ENCODE peak calls at places on chromosomes 4 and X, in six cellular contexts. D, H, Z, M, O and Y are unnamed samples.

GRCh38 chr4:40414673-40415072 is 79.5 kb downstream of the CHRNA9 start:
- DNase-seq in D (no peak), H (no peak), Z (no peak), M (no peak), O (no peak), Y (no peak)

GRCh38 chr4:15162465-15163283 is 160.4 kb downstream of the CPEB2 start:
- DNase-seq in D (no peak), H (peak), Z (peak), M (no peak), O (peak), Y (no peak)

GRCh38 chrX:134580947-134581346 is 77.3 kb downstream of the PLAC1 start:
- DNase-seq in D (no peak), H (no peak), Z (no peak), M (no peak), O (peak), Y (no peak)

GRCh38 chrX:14922437-14922836 is 49.2 kb downstream of the MOSPD2 start:
- DNase-seq in D (no peak), H (peak), Z (no peak), M (no peak), O (peak), Y (no peak)

GRCh38 chr4:152935661-152936445 is at the start of gene FHDC1:
- DNase-seq in D (no peak), H (no peak), Z (peak), M (no peak), O (peak), Y (no peak)

GRCh38 chr4:5964030-5964429 is 54.2 kb downstream of the C4orf50 start:
- DNase-seq in D (no peak), H (no peak), Z (no peak), M (no peak), O (no peak), Y (no peak)

GRCh38 chrX:121832446-121832845 is 785.0 kb downstream of the GLUD2 start:
- DNase-seq in D (no peak), H (no peak), Z (no peak), M (no peak), O (no peak), Y (no peak)

GRCh38 chr4:109046549-109047171 is 255.8 kb downstream of the COL25A1 start:
- DNase-seq in D (no peak), H (peak), Z (no peak), M (no peak), O (peak), Y (no peak)

GRCh38 chr4:100826067-100826466 is 308.2 kb upstream of the EMCN start:
- DNase-seq in D (no peak), H (no peak), Z (no peak), M (no peak), O (no peak), Y (no peak)

GRCh38 chrX:153588782-153589446 is 10.0 kb downstream of the CCNQ start:
- DNase-seq in D (no peak), H (no peak), Z (no peak), M (no peak), O (no peak), Y (no peak)

GRCh38 chr4:14679906-14680305 is 322.4 kb upstream of the CPEB2 start:
- DNase-seq in D (no peak), H (no peak), Z (no peak), M (no peak), O (no peak), Y (no peak)

GRCh38 chrX:384861-385260 is 1.8 kb downstream of the PPP2R3B start:
- DNase-seq in D (no peak), H (no peak), Z (no peak), M (no peak), O (no peak), Y (no peak)

GRCh38 chr4:83639849-83640493 is 104.1 kb downstream of the GPAT3 start:
- DNase-seq in D (peak), H (peak), Z (peak), M (peak), O (peak), Y (no peak)

GRCh38 chr4:150123982-150124670 is 45.9 kb downstream of the DCLK2 start:
- DNase-seq in D (no peak), H (no peak), Z (no peak), M (no peak), O (no peak), Y (no peak)

GRCh38 chr4:8662776-8663175 is 70.2 kb downstream of the CPZ start:
- DNase-seq in D (no peak), H (no peak), Z (no peak), M (no peak), O (no peak), Y (no peak)

GRCh38 chr4:143667461-143667860 is 33.0 kb downstream of the FREM3 start:
- DNase-seq in D (no peak), H (no peak), Z (no peak), M (peak), O (peak), Y (no peak)

GRCh38 chr4:111798840-111799239 is 346.4 kb upstream of the FAM241A start:
- DNase-seq in D (no peak), H (peak), Z (no peak), M (no peak), O (no peak), Y (no peak)

GRCh38 chr4:72909461-72909860 is 160.1 kb downstream of the COX18 start:
- DNase-seq in D (no peak), H (peak), Z (no peak), M (no peak), O (peak), Y (no peak)

GRCh38 chr4:78293841-78294301 is 236.7 kb downstream of the FRAS1 start:
- DNase-seq in D (no peak), H (peak), Z (no peak), M (no peak), O (peak), Y (no peak)

GRCh38 chr4:2913168-2913567 is 50.0 kb downstream of the NOP14 start:
- DNase-seq in D (no peak), H (no peak), Z (no peak), M (peak), O (no peak), Y (no peak)

GRCh38 chrX:149949743-149950436 is 11.6 kb upstream of the EOLA2 start:
- DNase-seq in D (no peak), H (no peak), Z (no peak), M (no peak), O (no peak), Y (no peak)

GRCh38 chrX:22950278-22951266 is 49.2 kb upstream of the DDX53 start:
- DNase-seq in D (no peak), H (peak), Z (no peak), M (no peak), O (peak), Y (no peak)

GRCh38 chr4:181541396-181541795 is 701.8 kb upstream of the TENM3 start:
- DNase-seq in D (no peak), H (peak), Z (no peak), M (no peak), O (no peak), Y (no peak)

GRCh38 chr4:57083107-57083506 is 27.1 kb downstream of the IGFBP7 start:
- DNase-seq in D (no peak), H (no peak), Z (no peak), M (no peak), O (no peak), Y (no peak)

GRCh38 chr4:159446266-159446976 is 343.5 kb downstream of the RAPGEF2 start:
- DNase-seq in D (no peak), H (peak), Z (peak), M (peak), O (peak), Y (no peak)

GRCh38 chrX:150934453-150934852 is 36.0 kb upstream of the CD99L2 start:
- DNase-seq in D (no peak), H (peak), Z (peak), M (no peak), O (peak), Y (peak)

GRCh38 chr4:1910643-1911042 is 39.5 kb downstream of the NSD2 start:
- DNase-seq in D (peak), H (peak), Z (no peak), M (peak), O (peak), Y (no peak)

GRCh38 chrX:106959897-106960296 is 39.7 kb downstream of the CLDN2 start:
- DNase-seq in D (no peak), H (peak), Z (no peak), M (no peak), O (peak), Y (no peak)

GRCh38 chr4:4689694-4690440 is 148.0 kb upstream of the STX18 start:
- DNase-seq in D (no peak), H (peak), Z (no peak), M (no peak), O (no peak), Y (no peak)

GRCh38 chr4:177907736-177908424 is 465.6 kb upstream of the AGA start:
- DNase-seq in D (no peak), H (peak), Z (no peak), M (no peak), O (no peak), Y (no peak)

GRCh38 chr4:25788839-25789238 is 73.9 kb downstream of the SEL1L3 start:
- DNase-seq in D (no peak), H (no peak), Z (no peak), M (no peak), O (no peak), Y (no peak)

GRCh38 chrX:37302569-37302968 is 46.6 kb upstream of the PRRG1 start:
- DNase-seq in D (no peak), H (peak), Z (no peak), M (no peak), O (peak), Y (no peak)

GRCh38 chrX:137575596-137576255 is 9.8 kb downstream of the ZIC3 start:
- DNase-seq in D (no peak), H (no peak), Z (no peak), M (no peak), O (no peak), Y (no peak)

GRCh38 chr4:1171306-1172227 is 816 bp downstream of the SPON2 start:
- DNase-seq in D (peak), H (no peak), Z (no peak), M (no peak), O (no peak), Y (no peak)

GRCh38 chrX:13000311-13000811 is 25.5 kb downstream of the TMSB4X start:
- DNase-seq in D (no peak), H (no peak), Z (no peak), M (no peak), O (no peak), Y (no peak)

GRCh38 chrX:40158036-40158706 is 60.4 kb upstream of the BCOR start:
- DNase-seq in D (no peak), H (no peak), Z (peak), M (no peak), O (peak), Y (no peak)

GRCh38 chrX:10971176-10971575 is 140.0 kb upstream of the HCCS start:
- DNase-seq in D (no peak), H (peak), Z (no peak), M (no peak), O (no peak), Y (no peak)

GRCh38 chrX:2707334-2707760 is 16.3 kb downstream of the CD99 start:
- DNase-seq in D (peak), H (peak), Z (no peak), M (peak), O (peak), Y (no peak)

GRCh38 chr4:3710451-3711182 is 55.6 kb upstream of the ADRA2C start:
- DNase-seq in D (no peak), H (no peak), Z (no peak), M (peak), O (no peak), Y (no peak)